ENCODE peak calls at places on chromosomes 5 and 9, in nine cellular contexts. N is GM23338; I is cardiac muscle cell; H is CD4-positive, alpha-beta T cell; O is fibroblast of lung; Q is sigmoid colon; G is dorsolateral prefrontal cortex; F is hepatocyte; R is ovary. S is an unnamed sample. For H3K27me3, the result is how much of the 10 kb centered on the place peaks cover.

GRCh38 chr9:101029300-101030021 is 934 bp downstream of the PLPPR1 start:
- DNase-seq in N (peak), I (no peak), H (no peak), O (no peak), Q (no peak), G (peak), F (peak), R (no peak), S (peak)

GRCh38 chr5:33641722-33642505 is 201.1 kb downstream of the TARS1 start:
- DNase-seq in N (peak), I (peak), H (no peak), O (peak), Q (no peak), G (no peak), F (peak), R (no peak), S (no peak)

GRCh38 chr5:169921370-169921769 is 58.9 kb downstream of the INSYN2B start:
- DNase-seq in N (peak), I (no peak), H (no peak), O (no peak), Q (no peak), G (no peak), F (no peak), R (no peak), S (no peak)

GRCh38 chr5:53211799-53212198 is 102.2 kb upstream of the MOCS2 start:
- DNase-seq in N (no peak), I (peak), H (no peak), O (peak), Q (no peak), G (no peak), F (no peak), R (no peak), S (no peak)

GRCh38 chr5:109951758-109952157 is 262.0 kb downstream of the MAN2A1 start:
- DNase-seq in N (no peak), I (no peak), H (no peak), O (no peak), Q (no peak), G (no peak), F (no peak), R (no peak), S (no peak)

GRCh38 chr9:80797841-80798688 is 891.3 kb downstream of the TLE1 start:
- DNase-seq in N (no peak), I (peak), H (no peak), O (peak), Q (peak), G (peak), F (peak), R (peak), S (no peak)

GRCh38 chr9:127788337-127789011 is 2.6 kb downstream of the CDK9 start:
- DNase-seq in N (no peak), I (no peak), H (no peak), O (no peak), Q (no peak), G (no peak), F (no peak), R (no peak), S (no peak)

GRCh38 chr9:113620377-113621161 is 157.0 kb downstream of the RGS3 start:
- DNase-seq in N (peak), I (peak), H (no peak), O (peak), Q (peak), G (peak), F (peak), R (peak), S (peak)

GRCh38 chr5:149803641-149804468 is 73.7 kb downstream of the PPARGC1B start:
- DNase-seq in N (no peak), I (peak), H (no peak), O (no peak), Q (peak), G (no peak), F (no peak), R (peak), S (no peak)

GRCh38 chr9:83280259-83280658 is 217.3 kb upstream of the RASEF start:
- DNase-seq in N (no peak), I (no peak), H (no peak), O (no peak), Q (no peak), G (no peak), F (no peak), R (no peak), S (no peak)

GRCh38 chr5:75734913-75735789 is 17.9 kb upstream of the POC5 start:
- DNase-seq in N (peak), I (peak), H (no peak), O (no peak), Q (no peak), G (peak), F (peak), R (no peak), S (peak)

GRCh38 chr5:124743534-124744169 is 2.8 kb downstream of the ZNF608 start:
- DNase-seq in N (no peak), I (no peak), H (no peak), O (no peak), Q (no peak), G (no peak), F (peak), R (no peak), S (no peak)

GRCh38 chr9:69324549-69325401 is at the start of gene ENTREP1:
- DNase-seq in N (peak), I (peak), H (no peak), O (peak), Q (peak), G (peak), F (peak), R (peak), S (peak)

GRCh38 chr5:168530751-168531150 is 1.6 kb downstream of the FBLL1 start:
- DNase-seq in N (no peak), I (no peak), H (no peak), O (no peak), Q (no peak), G (no peak), F (no peak), R (no peak), S (no peak)

GRCh38 chr5:74182603-74183002 is 457.9 kb downstream of the ENC1 start:
- DNase-seq in N (no peak), I (no peak), H (no peak), O (no peak), Q (no peak), G (no peak), F (no peak), R (no peak), S (no peak)

GRCh38 chr5:134905246-134905996 is 490 bp downstream of the PCBD2 start:
- DNase-seq in N (peak), I (peak), H (peak), O (peak), Q (peak), G (no peak), F (peak), R (peak), S (peak)

GRCh38 chr5:31639488-31640011 is 619 bp downstream of the PDZD2 start:
- DNase-seq in N (peak), I (no peak), H (no peak), O (no peak), Q (no peak), G (no peak), F (no peak), R (peak), S (no peak)

GRCh38 chr9:97900738-97901565 is 21.3 kb downstream of the TRMO start:
- DNase-seq in N (peak), I (peak), H (no peak), O (peak), Q (no peak), G (no peak), F (peak), R (no peak), S (peak)

GRCh38 chr5:160496334-160496733 is 74.7 kb downstream of the PTTG1 start:
- DNase-seq in N (no peak), I (no peak), H (no peak), O (no peak), Q (no peak), G (no peak), F (no peak), R (no peak), S (no peak)

GRCh38 chr9:133916159-133916541 is 76.0 kb downstream of the VAV2 start:
- DNase-seq in N (no peak), I (peak), H (no peak), O (no peak), Q (no peak), G (peak), F (no peak), R (no peak), S (no peak)

GRCh38 chr5:170576602-170577584 is 73.1 kb downstream of the KCNIP1 start:
- DNase-seq in N (no peak), I (no peak), H (no peak), O (no peak), Q (no peak), G (no peak), F (no peak), R (no peak), S (no peak)

GRCh38 chr9:21017092-21017491 is 14.3 kb downstream of the HACD4 start:
- DNase-seq in N (no peak), I (peak), H (no peak), O (peak), Q (no peak), G (no peak), F (no peak), R (no peak), S (no peak)

GRCh38 chr5:145856285-145856818 is 16.5 kb downstream of the GRXCR2 start:
- DNase-seq in N (peak), I (peak), H (no peak), O (peak), Q (peak), G (peak), F (peak), R (peak), S (peak)

GRCh38 chr9:120761011-120761410 is 32.2 kb downstream of the FBXW2 start:
- DNase-seq in N (no peak), I (no peak), H (no peak), O (no peak), Q (no peak), G (no peak), F (no peak), R (no peak), S (no peak)

GRCh38 chr9:19665146-19665863 is 123.5 kb downstream of the SLC24A2 start:
- DNase-seq in N (no peak), I (no peak), H (no peak), O (no peak), Q (no peak), G (no peak), F (no peak), R (no peak), S (no peak)

GRCh38 chr5:177557041-177557647 is 2.8 kb upstream of the FAM193B start:
- DNase-seq in N (peak), I (no peak), H (no peak), O (peak), Q (no peak), G (no peak), F (peak), R (no peak), S (no peak)

GRCh38 chr9:98399950-98400683 is 144.7 kb upstream of the TBC1D2 start:
- DNase-seq in N (no peak), I (no peak), H (no peak), O (no peak), Q (no peak), G (no peak), F (no peak), R (no peak), S (no peak)

GRCh38 chr9:135819905-135820304 is 87.4 kb downstream of the CAMSAP1 start:
- DNase-seq in N (peak), I (no peak), H (no peak), O (no peak), Q (no peak), G (no peak), F (no peak), R (no peak), S (no peak)

GRCh38 chr9:36823934-36824333 is 210.1 kb downstream of the PAX5 start:
- DNase-seq in N (no peak), I (no peak), H (no peak), O (no peak), Q (no peak), G (no peak), F (no peak), R (no peak), S (no peak)

GRCh38 chr9:36826581-36826980 is 207.5 kb downstream of the PAX5 start:
- DNase-seq in N (no peak), I (no peak), H (no peak), O (no peak), Q (no peak), G (no peak), F (no peak), R (no peak), S (no peak)

GRCh38 chr9:36820392-36820861 is 213.6 kb downstream of the PAX5 start:
- DNase-seq in N (no peak), I (peak), H (no peak), O (no peak), Q (peak), G (no peak), F (no peak), R (no peak), S (no peak)

GRCh38 chr9:36825179-36825578 is 208.9 kb downstream of the PAX5 start:
- DNase-seq in N (no peak), I (no peak), H (no peak), O (no peak), Q (no peak), G (no peak), F (no peak), R (no peak), S (no peak)

DNA sequence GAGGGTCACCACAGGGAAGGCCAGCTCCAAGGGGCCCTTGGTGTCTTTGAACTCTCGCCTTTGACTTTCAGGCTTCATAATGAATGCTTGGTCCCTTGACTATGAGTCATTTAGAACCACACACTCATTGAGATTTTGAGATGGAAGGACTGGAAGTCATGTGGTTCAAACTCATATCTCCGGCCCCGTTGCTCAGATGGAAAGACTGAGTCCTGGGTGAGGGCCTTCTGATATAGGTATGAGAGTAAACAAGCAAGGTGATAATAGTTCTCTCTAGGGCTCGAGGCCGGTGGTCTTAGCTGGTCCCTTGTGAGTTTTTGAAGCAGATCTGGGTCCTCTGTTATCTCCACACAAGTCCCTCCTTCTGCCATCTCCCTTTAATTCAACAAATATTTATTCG is 210.6 kb downstream of the PAX5 start:
- DNase-seq in N (no peak), I (no peak), H (no peak), O (no peak), Q (no peak), G (no peak), F (no peak), R (no peak), S (no peak)
- H3K27me3 ChIP-seq in N (under half), I (under half), H (under half), O (under half), Q (under half), G (under half), F (under half), R (under half), S (under half)

DNA sequence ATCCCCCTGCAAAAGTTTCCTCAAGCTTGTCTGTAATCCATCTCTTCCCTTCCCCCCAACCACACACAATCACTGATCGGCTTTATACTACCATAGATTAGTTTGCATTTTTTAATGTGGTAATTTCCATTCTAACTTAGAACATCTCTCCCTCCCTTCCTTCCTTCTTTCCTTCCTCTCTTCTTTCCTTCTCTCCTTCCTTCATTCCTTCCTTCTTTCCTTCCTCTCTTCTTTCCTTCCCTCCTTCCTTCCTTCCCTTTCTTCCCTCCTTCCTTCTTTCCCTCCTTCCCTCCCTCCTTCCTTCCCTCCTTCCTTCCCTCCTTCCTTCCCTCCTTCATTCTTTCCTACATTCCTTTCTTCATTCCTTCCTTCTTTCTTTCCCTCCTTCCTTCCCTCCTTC is 166.2 kb upstream of the MSX2 start:
- DNase-seq in N (no peak), I (no peak), H (no peak), O (no peak), Q (no peak), G (no peak), F (no peak), R (no peak), S (no peak)
- H3K27me3 ChIP-seq in N (under half), I (under half), H (under half), O (under half), Q (under half), G (under half), F (under half), R (under half), S (under half)

DNA sequence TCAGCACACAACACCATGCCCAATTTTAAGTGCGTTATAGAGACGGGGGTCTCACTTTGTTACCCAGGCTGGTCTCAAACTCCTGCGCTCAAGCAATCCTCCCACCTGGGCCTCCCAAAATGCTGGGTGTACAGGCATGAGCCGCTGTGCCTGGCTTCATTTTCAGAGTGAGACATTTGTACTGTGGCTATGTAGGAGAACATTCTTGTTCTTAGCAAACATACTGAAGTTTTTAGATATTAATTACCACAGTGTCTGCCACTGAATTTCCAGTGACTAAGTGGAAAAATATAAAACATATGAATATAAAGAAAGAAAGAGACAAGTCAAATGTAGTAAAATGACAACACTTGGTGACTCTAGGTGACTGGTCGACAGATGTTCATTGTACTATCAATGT is 20.9 kb downstream of the BTNL9 start:
- DNase-seq in N (no peak), I (no peak), H (no peak), O (no peak), Q (no peak), G (no peak), F (no peak), R (no peak), S (no peak)
- H3K27me3 ChIP-seq in N (half or more), I (under half), H (half or more), O (under half), Q (under half), G (half or more), F (half or more), R (under half), S (half or more)

GRCh38 chr5:317086-317811 is 4.3 kb upstream of the AHRR start:
- DNase-seq in N (peak), I (peak), H (no peak), O (peak), Q (no peak), G (no peak), F (peak), R (no peak), S (peak)

GRCh38 chr5:316210-317085 is 5.1 kb upstream of the AHRR start:
- DNase-seq in N (no peak), I (no peak), H (no peak), O (no peak), Q (no peak), G (no peak), F (no peak), R (no peak), S (no peak)

GRCh38 chr5:320524-321232 is 836 bp upstream of the AHRR start:
- DNase-seq in N (peak), I (no peak), H (no peak), O (no peak), Q (no peak), G (no peak), F (no peak), R (no peak), S (no peak)

GRCh38 chr5:318931-319601 is 2.4 kb upstream of the AHRR start:
- DNase-seq in N (no peak), I (no peak), H (no peak), O (no peak), Q (no peak), G (no peak), F (no peak), R (no peak), S (no peak)

DNA sequence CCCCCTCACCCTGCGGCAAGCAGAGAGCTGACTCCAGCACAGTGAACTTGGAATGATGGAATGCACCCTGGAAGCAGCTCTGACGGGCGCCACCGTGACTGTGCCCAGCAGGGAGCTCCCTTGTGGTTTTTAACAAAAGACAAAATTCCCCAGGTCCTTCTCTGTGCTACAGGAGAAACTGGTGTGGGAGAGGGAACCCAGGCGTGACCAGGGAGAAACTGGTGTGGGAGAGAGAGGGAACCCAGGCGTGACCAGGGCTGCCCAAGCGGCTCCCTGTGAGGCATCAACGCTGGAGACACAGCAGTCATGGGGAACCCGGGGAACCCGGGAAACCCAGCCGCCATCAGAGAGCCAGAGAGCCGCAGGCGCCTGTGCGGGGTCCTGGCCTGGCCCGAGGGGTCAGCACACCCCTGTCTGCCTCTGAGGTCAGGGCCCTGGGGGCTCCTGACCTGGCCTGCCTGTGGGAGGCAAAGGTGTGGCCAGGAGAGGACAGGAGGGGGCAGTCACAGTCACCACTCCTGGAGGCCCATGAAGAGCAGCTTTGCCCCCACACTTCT is 3.1 kb upstream of the AHRR start:
- DNase-seq in N (peak), I (peak), H (no peak), O (no peak), Q (no peak), G (no peak), F (no peak), R (no peak), S (no peak)
- H3K27me3 ChIP-seq in N (half or more), I (half or more), H (under half), O (under half), Q (under half), G (under half), F (under half), R (under half), S (half or more)

S was measured in neuronal stem cell.